ENCODE peak calls at places on chromosomes 1 and 21, in five cellular contexts. F, A, M, B and E are unnamed samples.

GRCh38 chr21:26964379-26964778 is 2.5 kb downstream of the ADAMTS5 start:
- DNase-seq in F (no peak), A (no peak), M (no peak), B (no peak), E (no peak)

GRCh38 chr21:35016071-35016470 is 33.0 kb downstream of the RUNX1 start:
- DNase-seq in F (peak), A (no peak), M (no peak), B (no peak), E (no peak)

GRCh38 chr1:222233441-222234180 is 314.3 kb downstream of the HHIPL2 start:
- DNase-seq in F (no peak), A (no peak), M (no peak), B (peak), E (no peak)

GRCh38 chr1:7044471-7044805 is 259.2 kb downstream of the CAMTA1 start:
- DNase-seq in F (no peak), A (no peak), M (no peak), B (no peak), E (no peak)

GRCh38 chr1:23556661-23557470 is 2.4 kb downstream of the ID3 start:
- DNase-seq in F (peak), A (peak), M (peak), B (peak), E (no peak)

GRCh38 chr1:56551691-56552090 is 27.7 kb downstream of the PLPP3 start:
- DNase-seq in F (no peak), A (no peak), M (no peak), B (no peak), E (no peak)

GRCh38 chr1:246065592-246065991 is 441.5 kb downstream of the SMYD3 start:
- DNase-seq in F (no peak), A (no peak), M (no peak), B (no peak), E (no peak)

GRCh38 chr1:38685373-38685772 is 174.2 kb downstream of the RRAGC start:
- DNase-seq in F (no peak), A (no peak), M (no peak), B (no peak), E (no peak)

GRCh38 chr1:24318988-24319863 is at the start of gene GRHL3:
- DNase-seq in F (peak), A (peak), M (peak), B (no peak), E (peak)

GRCh38 chr21:38773108-38774061 is 32.3 kb upstream of the ETS2 start:
- DNase-seq in F (peak), A (peak), M (peak), B (peak), E (no peak)

GRCh38 chr1:192167941-192168685 is 9.9 kb downstream of the RGS18 start:
- DNase-seq in F (no peak), A (peak), M (no peak), B (peak), E (no peak)

GRCh38 chr1:168093616-168094015 is 43.1 kb downstream of the GPR161 start:
- DNase-seq in F (no peak), A (no peak), M (no peak), B (no peak), E (no peak)

GRCh38 chr1:26037904-26038303 is 8.0 kb downstream of the SLC30A2 start:
- DNase-seq in F (no peak), A (no peak), M (no peak), B (no peak), E (no peak)

GRCh38 chr1:18191037-18191867 is 83.7 kb downstream of the IGSF21 start:
- DNase-seq in F (no peak), A (no peak), M (no peak), B (no peak), E (no peak)

GRCh38 chr1:99820546-99820945 is 29.6 kb upstream of the AGL start:
- DNase-seq in F (no peak), A (no peak), M (no peak), B (no peak), E (peak)

GRCh38 chr1:114314098-114314497 is 160.4 kb upstream of the SYT6 start:
- DNase-seq in F (no peak), A (peak), M (no peak), B (peak), E (no peak)

GRCh38 chr1:241654019-241654418 is 1.9 kb downstream of the WDR64 start:
- DNase-seq in F (no peak), A (no peak), M (no peak), B (peak), E (no peak)

GRCh38 chr1:29716306-29716705 is 480.0 kb downstream of the PTPRU start:
- DNase-seq in F (no peak), A (no peak), M (no peak), B (no peak), E (no peak)

GRCh38 chr1:153958111-153958960 is at the start of gene CRTC2:
- DNase-seq in F (peak), A (peak), M (peak), B (peak), E (peak)

GRCh38 chr1:239317948-239318347 is 68.4 kb upstream of the CHRM3 start:
- DNase-seq in F (no peak), A (no peak), M (no peak), B (no peak), E (no peak)

GRCh38 chr21:31193761-31194160 is 150.3 kb downstream of the TIAM1 start:
- DNase-seq in F (no peak), A (no peak), M (no peak), B (no peak), E (no peak)

GRCh38 chr1:221174598-221174997 is 295.4 kb downstream of the HLX start:
- DNase-seq in F (no peak), A (no peak), M (no peak), B (peak), E (no peak)

GRCh38 chr21:42096593-42096992 is 25.5 kb downstream of the UMODL1 start:
- DNase-seq in F (no peak), A (no peak), M (no peak), B (no peak), E (no peak)

GRCh38 chr1:106584663-106585062 is 471.8 kb upstream of the PRMT6 start:
- DNase-seq in F (no peak), A (no peak), M (no peak), B (no peak), E (no peak)

GRCh38 chr1:232416026-232416568 is 213.8 kb downstream of the SIPA1L2 start:
- DNase-seq in F (no peak), A (peak), M (peak), B (no peak), E (no peak)

GRCh38 chr1:58399176-58399575 is 147.3 kb downstream of the OMA1 start:
- DNase-seq in F (no peak), A (no peak), M (no peak), B (no peak), E (no peak)

GRCh38 chr1:221602866-221603265 is 139.0 kb downstream of the DUSP10 start:
- DNase-seq in F (peak), A (peak), M (no peak), B (peak), E (no peak)

GRCh38 chr1:107532318-107532717 is 391.5 kb downstream of the NTNG1 start:
- DNase-seq in F (no peak), A (peak), M (peak), B (no peak), E (no peak)

GRCh38 chr21:42637602-42638041 is 15.8 kb upstream of the PDE9A start:
- DNase-seq in F (no peak), A (no peak), M (no peak), B (no peak), E (no peak)

GRCh38 chr1:34013958-34014737 is 150.3 kb downstream of the HMGB4 start:
- DNase-seq in F (no peak), A (no peak), M (no peak), B (no peak), E (peak)

GRCh38 chr1:58352476-58353092 is 193.9 kb downstream of the OMA1 start:
- DNase-seq in F (no peak), A (no peak), M (no peak), B (no peak), E (no peak)

DNA sequence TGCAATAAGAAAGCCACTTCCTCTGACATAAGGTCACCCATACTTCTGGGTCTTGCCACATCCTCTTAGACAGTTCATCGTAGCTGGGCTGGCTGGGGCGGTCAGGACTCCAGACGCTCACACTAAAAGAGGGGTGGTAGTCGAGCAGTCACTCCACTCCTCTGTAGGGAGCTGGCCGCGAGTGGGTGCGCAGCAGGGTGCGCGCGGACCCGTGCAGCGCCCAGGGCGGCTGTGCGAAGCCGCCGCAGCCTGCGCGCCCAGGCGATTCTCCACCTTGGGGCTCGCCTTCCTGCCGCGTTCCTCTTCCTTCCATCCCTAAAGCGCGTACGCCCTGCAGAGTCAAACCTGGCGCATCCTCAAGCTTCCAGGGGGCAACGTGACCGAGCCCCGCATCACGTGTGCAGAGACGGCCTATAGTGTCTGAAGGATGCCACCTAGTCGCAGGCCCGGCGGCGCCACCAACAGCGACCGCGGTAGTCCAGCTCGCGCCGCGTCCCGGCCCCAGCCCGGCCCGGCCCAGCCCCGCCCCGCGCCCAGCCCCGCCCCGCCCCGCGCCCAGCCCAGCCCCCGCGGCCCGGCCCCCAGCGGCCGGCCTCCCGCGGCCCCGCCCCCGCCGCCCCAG is 360 bp upstream of the PRDX6 start:
- DNase-seq in F (peak), A (peak), M (peak), B (peak), E (peak)
- TF ChIP-seq CTCF in F (peak), A (no peak), M (no peak), B (no peak), E (no peak)

GRCh38 chr1:40305451-40305850 is 11.6 kb downstream of the COL9A2 start:
- DNase-seq in F (peak), A (peak), M (peak), B (peak), E (no peak)
- TF ChIP-seq CTCF in F (peak), A (peak), M (no peak), B (no peak), E (no peak)

DNA sequence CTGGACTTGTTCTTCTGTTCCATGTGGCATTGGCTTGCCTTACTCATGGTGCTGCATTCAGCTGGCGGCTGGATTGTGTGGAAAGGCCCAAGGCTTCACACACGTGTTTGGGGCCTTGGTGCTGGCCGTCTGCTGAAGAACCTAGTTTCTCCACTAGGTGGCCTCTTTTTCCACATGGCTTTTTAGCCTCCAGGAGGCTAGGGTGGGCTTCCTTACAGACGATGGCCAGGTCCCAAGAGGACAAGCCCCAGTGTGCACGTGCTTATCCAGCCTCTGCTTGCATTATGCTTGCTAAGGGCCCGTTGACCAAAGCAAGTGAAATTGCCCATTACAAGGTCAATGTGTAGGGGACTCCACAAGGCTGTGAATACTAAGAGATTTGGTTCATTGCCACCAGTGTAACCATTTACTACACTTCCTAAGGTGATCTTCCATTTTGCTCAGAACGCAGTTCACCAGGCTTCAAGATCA is 47.5 kb upstream of the FOXO6 start:
- DNase-seq in F (no peak), A (peak), M (no peak), B (peak), E (peak)
- TF ChIP-seq CTCF in F (peak), A (peak), M (peak), B (peak), E (no peak)

GRCh38 chr1:11673089-11673769 is 7.7 kb downstream of the MAD2L2 start:
- DNase-seq in F (no peak), A (no peak), M (no peak), B (no peak), E (no peak)

GRCh38 chr1:11675362-11675761 is 5.6 kb downstream of the MAD2L2 start:
- DNase-seq in F (no peak), A (no peak), M (no peak), B (no peak), E (no peak)

GRCh38 chr1:11671544-11672286 is 7.7 kb downstream of the FBXO6 start:
- DNase-seq in F (no peak), A (no peak), M (no peak), B (no peak), E (no peak)

GRCh38 chr1:11676386-11677103 is 4.4 kb downstream of the MAD2L2 start:
- DNase-seq in F (no peak), A (no peak), M (no peak), B (no peak), E (no peak)

GRCh38 chr1:11674488-11674887 is 6.5 kb downstream of the MAD2L2 start:
- DNase-seq in F (no peak), A (no peak), M (no peak), B (no peak), E (no peak)
- TF ChIP-seq CTCF in F (no peak), A (no peak), M (no peak), B (no peak), E (no peak)

DNA sequence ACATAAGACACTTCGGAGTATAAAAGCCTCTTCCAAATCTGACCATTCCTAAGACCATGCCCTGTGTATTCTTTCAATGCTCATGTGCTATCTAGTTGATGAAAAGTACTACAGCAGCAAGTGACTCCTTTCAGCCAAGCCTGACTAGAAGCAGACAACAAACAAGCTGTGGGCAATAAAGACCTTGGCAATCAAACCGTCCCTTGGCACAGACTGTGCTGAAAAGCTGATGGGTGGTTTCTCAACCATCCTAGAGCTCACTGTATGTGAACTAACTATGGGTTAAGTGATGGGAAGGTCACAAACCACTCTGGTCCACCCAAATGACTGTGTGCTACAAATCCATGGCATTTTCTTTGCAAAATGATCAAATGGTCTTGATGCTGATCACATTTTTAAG is 94.0 kb downstream of the KIAA0319L start:
- DNase-seq in F (no peak), A (no peak), M (no peak), B (no peak), E (no peak)
- TF ChIP-seq CTCF in F (no peak), A (no peak), M (no peak), B (no peak), E (no peak)

GRCh38 chr1:157137051-157137772 is 983 bp downstream of the ETV3 start:
- DNase-seq in F (no peak), A (peak), M (peak), B (peak), E (peak)

GRCh38 chr1:157139125-157139524 is 930 bp upstream of the ETV3 start:
- DNase-seq in F (no peak), A (no peak), M (no peak), B (no peak), E (no peak)

GRCh38 chr1:157140068-157140588 is 1.9 kb upstream of the ETV3 start:
- DNase-seq in F (no peak), A (no peak), M (no peak), B (peak), E (no peak)

GRCh38 chr1:157137773-157138219 is 399 bp downstream of the ETV3 start:
- DNase-seq in F (no peak), A (no peak), M (peak), B (no peak), E (peak)

GRCh38 chr1:157138220-157139124 is at the start of gene ETV3:
- DNase-seq in F (peak), A (peak), M (peak), B (peak), E (peak)
- TF ChIP-seq CTCF in F (no peak), A (no peak), M (no peak), B (no peak), E (no peak)

GRCh38 chr1:151710187-151710586 is 6.4 kb downstream of the CELF3 start:
- DNase-seq in F (no peak), A (peak), M (no peak), B (peak), E (no peak)
- TF ChIP-seq CTCF in F (no peak), A (no peak), M (no peak), B (no peak), E (no peak)